ENCODE peak calls at places on chromosome 5, in seven cellular contexts. V is ELR; X is stimulated activated CD8-positive, alpha-beta memory T cell treated with anti-CD3 and anti-CD28 coated beads, Interleukin-15, amount 100 ng/mL, for 1 hour; C is AG04449; J is PC-3; U is aorta; E is G401. K is an unnamed sample.

GRCh38 chr5:139385061-139385889 is 2.2 kb upstream of the SLC23A1 start:
- DNase-seq in X (no peak), U (no peak), C (no peak), E (peak; percentile 24), V (no peak), J (no peak), K (no peak)

GRCh38 chr5:159571501-159572244 is 241.4 kb upstream of the IL12B start:
- DNase-seq in C (no peak), V (no peak), E (no peak), J (peak; percentile 86), U (no peak), X (no peak), K (no peak)

GRCh38 chr5:37774912-37775483 is 64.8 kb downstream of the GDNF start:
- DNase-seq in J (peak; percentile 74), C (no peak), U (no peak), V (peak; percentile 69), X (no peak), E (no peak), K (no peak)

GRCh38 chr5:116573617-116574431 is 799 bp downstream of the SEMA6A start:
- DNase-seq in X (no peak), J (no peak), C (no peak), V (peak; percentile 14), E (peak; percentile 42), U (peak; percentile 80), K (peak; percentile 35)

GRCh38 chr5:83222906-83223305 is 145.6 kb downstream of the XRCC4 start:
- DNase-seq in C (no peak), E (no peak), J (no peak), X (no peak), U (no peak), V (no peak), K (no peak)

GRCh38 chr5:176620333-176620981 is 9.9 kb downstream of the SNCB start:
- DNase-seq in J (no peak), E (no peak), V (peak; percentile 41), X (no peak), U (no peak), C (no peak), K (no peak)

GRCh38 chr5:168301593-168302388 is 10.3 kb downstream of the WWC1 start:
- DNase-seq in E (no peak), U (no peak), J (peak; percentile 95), V (peak; percentile 51), C (no peak), X (no peak), K (no peak)

GRCh38 chr5:36367524-36367923 is 65.8 kb upstream of the RANBP3L start:
- DNase-seq in V (no peak), U (no peak), E (no peak), C (peak; percentile 19), J (no peak), X (no peak), K (no peak)

GRCh38 chr5:157540707-157541451 is 34.7 kb downstream of the ADAM19 start:
- DNase-seq in J (no peak), C (no peak), V (peak; percentile 78), U (peak; percentile 83), X (no peak), E (peak; percentile 54), K (peak; percentile 70)

GRCh38 chr5:15525679-15526275 is 25.8 kb downstream of the FBXL7 start:
- DNase-seq in U (no peak), C (no peak), J (no peak), E (no peak), X (no peak), V (peak; percentile 34), K (no peak)

GRCh38 chr5:155147222-155147621 is 133.7 kb downstream of the KIF4B start:
- DNase-seq in J (peak; percentile 7), X (no peak), C (no peak), V (peak; percentile 40), U (no peak), E (no peak), K (no peak)

GRCh38 chr5:3352711-3353110 is 242.9 kb upstream of the IRX1 start:
- DNase-seq in E (no peak), J (no peak), X (no peak), C (no peak), U (no peak), V (no peak), K (no peak)

GRCh38 chr5:159402871-159403270 is 72.6 kb upstream of the IL12B start:
- DNase-seq in U (no peak), E (no peak), X (no peak), C (no peak), V (no peak), J (no peak), K (no peak)

GRCh38 chr5:10704949-10705621 is 55.9 kb downstream of the DAP start:
- DNase-seq in X (no peak), J (peak; percentile 100), C (no peak), V (peak; percentile 94), U (no peak), E (no peak), K (no peak)

GRCh38 chr5:111223790-111224560 is at the start of gene CAMK4:
- DNase-seq in J (peak; percentile 26), C (no peak), X (peak; percentile 55), V (peak; percentile 72), U (peak; percentile 87), E (peak; percentile 85), K (peak; percentile 58)

GRCh38 chr5:10620346-10620745 is 56.5 kb downstream of the ANKRD33B start:
- DNase-seq in V (no peak), E (no peak), C (no peak), U (no peak), X (no peak), J (no peak), K (no peak)

GRCh38 chr5:2914991-2915484 is 163.6 kb upstream of the IRX2 start:
- DNase-seq in C (no peak), U (no peak), V (no peak), X (no peak), J (no peak), E (no peak), K (no peak)